ENCODE peak calls at places on chromosomes 11 and 22, in eight cellular contexts. N is mesendoderm, Z is HCT116, J is neuronal stem cell, L is A549, T is OCI-LY7, H is GM12878, U is GM23338. G is an unnamed sample.

GRCh38 chr11:130897262-130898182 is 18.8 kb downstream of the SNX19 start:
- DNase-seq in N (no peak), Z (no peak), J (no peak), L (no peak), T (no peak), H (no peak), U (no peak), G (no peak)

GRCh38 chr11:124961972-124962609 is 8.1 kb downstream of the CCDC15 start:
- DNase-seq in N (peak), Z (peak), J (peak), L (peak), T (peak), H (peak), U (peak), G (peak)

GRCh38 chr11:130514851-130515250 is 66.4 kb downstream of the ADAMTS15 start:
- DNase-seq in N (no peak), Z (no peak), J (no peak), L (no peak), T (no peak), H (no peak), U (no peak), G (no peak)

GRCh38 chr22:37186228-37186996 is 1.6 kb downstream of the C1QTNF6 start:
- DNase-seq in N (peak), Z (peak), J (no peak), L (peak), T (peak), H (peak), U (peak), G (peak)

GRCh38 chr11:8686325-8686724 is 3.7 kb downstream of the RPL27A start:
- DNase-seq in N (no peak), Z (no peak), J (no peak), L (no peak), T (no peak), H (no peak), U (no peak), G (no peak)

GRCh38 chr11:105891685-105892084 is 130.4 kb downstream of the MSANTD4 start:
- DNase-seq in N (no peak), Z (no peak), J (no peak), L (no peak), T (no peak), H (no peak), U (no peak), G (no peak)

GRCh38 chr11:2185324-2186085 is 13.9 kb upstream of the TH start:
- DNase-seq in N (no peak), Z (no peak), J (no peak), L (no peak), T (no peak), H (no peak), U (no peak), G (peak)

GRCh38 chr11:67054851-67055523 is 1.7 kb upstream of the RHOD start:
- DNase-seq in N (peak), Z (peak), J (no peak), L (peak), T (no peak), H (no peak), U (no peak), G (peak)

GRCh38 chr11:61637287-61637686 is 42.9 kb upstream of the DAGLA start:
- DNase-seq in N (no peak), Z (no peak), J (no peak), L (no peak), T (no peak), H (no peak), U (no peak), G (no peak)

GRCh38 chr11:102617491-102618026 is 7.6 kb downstream of the MMP20 start:
- DNase-seq in N (no peak), Z (no peak), J (no peak), L (no peak), T (no peak), H (no peak), U (no peak), G (no peak)

GRCh38 chr11:130478881-130479280 is 30.4 kb downstream of the ADAMTS15 start:
- DNase-seq in N (peak), Z (no peak), J (no peak), L (no peak), T (no peak), H (no peak), U (no peak), G (no peak)

GRCh38 chr22:44698531-44699421 is 3.2 kb upstream of the PRR5 start:
- DNase-seq in N (peak), Z (no peak), J (peak), L (no peak), T (no peak), H (no peak), U (peak), G (no peak)

GRCh38 chr11:2667940-2668339 is 31.9 kb downstream of the KCNQ1OT1 start:
- DNase-seq in N (no peak), Z (no peak), J (no peak), L (no peak), T (no peak), H (no peak), U (no peak), G (no peak)

GRCh38 chr22:30201970-30202369 is 44.6 kb downstream of the LIF start:
- DNase-seq in N (no peak), Z (no peak), J (no peak), L (no peak), T (no peak), H (no peak), U (no peak), G (no peak)

GRCh38 chr22:17931400-17931825 is 92.9 kb downstream of the MICAL3 start:
- DNase-seq in N (no peak), Z (no peak), J (no peak), L (no peak), T (no peak), H (no peak), U (no peak), G (no peak)

GRCh38 chr11:111823131-111823530 is 48.2 kb downstream of the ALG9 start:
- DNase-seq in N (no peak), Z (no peak), J (no peak), L (no peak), T (no peak), H (no peak), U (peak), G (no peak)

GRCh38 chr11:30853470-30853869 is 267.3 kb upstream of the MPPED2 start:
- DNase-seq in N (no peak), Z (no peak), J (no peak), L (no peak), T (no peak), H (no peak), U (no peak), G (no peak)

GRCh38 chr11:120601566-120601965 is 90.0 kb downstream of the GRIK4 start:
- DNase-seq in N (no peak), Z (no peak), J (no peak), L (no peak), T (no peak), H (no peak), U (no peak), G (no peak)

GRCh38 chr11:123718075-123718868 is 23.2 kb downstream of the ZNF202 start:
- DNase-seq in N (no peak), Z (no peak), J (no peak), L (no peak), T (no peak), H (no peak), U (no peak), G (no peak)

GRCh38 chr11:8822476-8822875 is 88.5 kb upstream of the AKIP1 start:
- DNase-seq in N (peak), Z (no peak), J (no peak), L (no peak), T (no peak), H (no peak), U (peak), G (no peak)

GRCh38 chr11:85299247-85299646 is 327.9 kb downstream of the DLG2 start:
- DNase-seq in N (peak), Z (no peak), J (no peak), L (peak), T (no peak), H (no peak), U (peak), G (no peak)

GRCh38 chr22:45544588-45545170 is 42.0 kb downstream of the FBLN1 start:
- DNase-seq in N (no peak), Z (no peak), J (no peak), L (no peak), T (no peak), H (no peak), U (no peak), G (no peak)

GRCh38 chr11:8333431-8334401 is 70.0 kb upstream of the LMO1 start:
- DNase-seq in N (peak), Z (no peak), J (no peak), L (peak), T (no peak), H (no peak), U (no peak), G (no peak)

DNA sequence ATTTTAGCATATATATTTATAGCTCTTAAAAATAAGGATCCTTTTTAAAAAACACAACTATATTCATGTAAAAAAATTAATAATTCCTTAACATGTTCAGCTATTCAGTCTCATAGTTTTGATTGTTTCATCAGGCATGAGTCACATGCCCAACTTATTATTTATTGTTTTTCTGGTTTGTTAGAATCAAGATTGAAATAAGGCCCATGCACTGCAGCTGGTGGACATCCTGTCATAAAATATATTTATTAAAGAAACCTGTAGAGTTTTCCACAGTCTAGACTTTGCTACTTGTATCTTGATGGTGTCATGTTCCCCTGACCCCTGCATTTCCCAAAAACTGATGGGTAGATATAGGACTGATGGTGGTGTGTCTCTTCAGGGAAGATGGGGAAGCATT is 77.4 kb downstream of the PARVA start:
- DNase-seq in N (no peak), Z (no peak), J (no peak), L (no peak), T (no peak), H (no peak), U (no peak), G (no peak)
- H3K4me2 ChIP-seq in N (no peak), Z (no peak), J (no peak), L (no peak), T (no peak), H (no peak), U (no peak), G (no peak)

DNA sequence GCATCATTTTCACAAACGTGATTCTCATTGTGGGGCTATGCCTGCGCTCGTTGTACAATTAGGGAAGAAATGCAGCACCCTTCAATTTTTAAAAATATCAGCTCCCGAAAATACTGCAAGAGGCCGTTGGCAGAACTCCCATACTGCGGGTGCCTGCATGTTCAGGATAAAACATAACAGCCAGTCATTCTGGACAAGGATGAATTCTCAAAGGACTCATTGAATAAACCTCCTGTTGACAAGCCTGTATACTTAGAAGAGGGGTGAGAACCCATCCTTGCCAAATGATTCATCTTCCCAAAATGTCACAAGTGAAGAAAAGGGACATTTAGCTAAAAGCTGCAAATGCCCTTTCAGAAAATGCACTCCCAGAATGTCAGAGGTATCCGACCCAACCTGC is 141.9 kb downstream of the CSNK2A3 start:
- DNase-seq in N (no peak), Z (no peak), J (no peak), L (no peak), T (no peak), H (no peak), U (no peak), G (no peak)
- H3K4me2 ChIP-seq in N (no peak), Z (no peak), J (no peak), L (no peak), T (no peak), H (no peak), U (no peak), G (no peak)

GRCh38 chr11:29119116-29119515 is 897.7 kb downstream of the KCNA4 start:
- DNase-seq in N (no peak), Z (no peak), J (no peak), L (no peak), T (no peak), H (no peak), U (no peak), G (no peak)

GRCh38 chr11:29119691-29120328 is 897.0 kb downstream of the KCNA4 start:
- DNase-seq in N (no peak), Z (no peak), J (no peak), L (peak), T (no peak), H (no peak), U (no peak), G (no peak)

GRCh38 chr11:29124436-29124835 is 892.4 kb downstream of the KCNA4 start:
- DNase-seq in N (no peak), Z (no peak), J (no peak), L (no peak), T (no peak), H (no peak), U (no peak), G (no peak)

GRCh38 chr11:29125621-29126020 is 891.2 kb downstream of the KCNA4 start:
- DNase-seq in N (no peak), Z (no peak), J (no peak), L (no peak), T (no peak), H (no peak), U (no peak), G (no peak)

GRCh38 chr11:29120329-29120695 is 896.5 kb downstream of the KCNA4 start:
- DNase-seq in N (no peak), Z (no peak), J (no peak), L (no peak), T (no peak), H (no peak), U (no peak), G (no peak)
- H3K4me2 ChIP-seq in N (no peak), Z (no peak), J (no peak), L (peak), T (no peak), H (no peak), U (no peak), G (no peak)

DNA sequence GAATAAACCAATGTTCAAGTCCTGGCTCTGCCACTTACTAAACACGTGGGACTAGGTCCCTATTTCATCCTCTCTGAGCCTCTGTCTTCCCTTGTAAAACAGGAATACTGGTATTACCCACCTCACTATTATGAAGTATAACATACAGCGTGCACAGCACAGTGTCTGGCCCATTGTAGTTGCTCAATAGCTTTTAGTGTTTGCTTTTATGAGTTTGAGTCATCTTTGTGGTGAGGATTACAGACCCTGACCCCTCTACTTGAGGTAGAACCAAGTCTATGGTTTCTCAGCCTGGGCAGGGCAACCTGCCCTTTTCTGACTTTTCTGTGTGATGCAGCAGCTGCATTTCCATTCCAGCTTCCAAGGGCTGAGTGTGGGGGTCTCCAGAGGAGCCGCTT is 16.5 kb downstream of the PRR5L start:
- DNase-seq in N (no peak), Z (no peak), J (no peak), L (no peak), T (no peak), H (no peak), U (no peak), G (no peak)
- H3K4me2 ChIP-seq in N (no peak), Z (no peak), J (no peak), L (peak), T (no peak), H (no peak), U (no peak), G (no peak)

DNA sequence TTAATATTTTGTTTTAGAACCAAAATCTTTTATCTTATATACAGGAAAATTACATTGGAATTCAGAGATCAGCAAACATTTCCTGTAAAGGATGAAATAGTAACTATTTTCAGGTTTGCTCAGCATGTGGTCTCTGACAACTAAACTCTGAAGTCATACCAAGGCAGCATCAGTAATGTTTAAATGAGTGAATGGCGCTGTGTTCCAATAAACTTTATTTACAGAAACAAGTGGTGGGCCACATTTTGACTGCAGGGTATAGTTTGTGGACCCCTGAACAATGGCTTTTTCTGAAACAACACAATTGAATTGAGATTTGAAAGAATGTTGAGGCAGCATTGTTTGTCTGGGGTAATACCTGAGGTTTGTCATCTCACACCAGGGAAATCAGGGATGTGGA is 113.6 kb upstream of the VPREB1 start:
- DNase-seq in N (no peak), Z (no peak), J (no peak), L (no peak), T (no peak), H (no peak), U (no peak), G (no peak)
- H3K4me2 ChIP-seq in N (no peak), Z (no peak), J (peak), L (no peak), T (peak), H (no peak), U (no peak), G (no peak)

DNA sequence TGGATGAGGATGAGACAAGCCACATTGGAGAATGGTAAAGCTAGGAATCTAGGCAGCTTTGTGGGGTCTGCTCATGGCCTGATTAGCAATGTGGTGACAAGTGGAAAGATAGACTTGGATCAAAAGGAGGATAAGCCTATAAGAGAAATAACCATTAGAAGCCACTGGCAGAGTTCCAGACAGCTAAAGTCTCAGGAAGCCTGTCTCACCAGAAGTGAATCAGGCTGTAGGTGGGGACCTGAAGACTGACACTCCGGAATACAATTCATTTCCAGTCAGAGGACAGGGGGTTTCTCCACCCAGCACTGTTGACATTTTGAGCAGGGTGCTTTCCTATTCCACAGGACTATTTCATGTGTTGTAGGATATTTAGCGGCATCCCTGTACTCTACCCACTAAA is 129.7 kb downstream of the ARHGAP42 start:
- DNase-seq in N (peak), Z (no peak), J (no peak), L (no peak), T (no peak), H (no peak), U (no peak), G (no peak)
- H3K4me2 ChIP-seq in N (no peak), Z (no peak), J (no peak), L (no peak), T (no peak), H (no peak), U (no peak), G (no peak)